ENCODE peak calls at places on chromosome 16, in eight cellular contexts. Y is M059J, Z is HTR-8/SVneo, R is lower leg skin, W is thoracic aorta, D is nucleus accumbens, A is body of pancreas, F is cardiac muscle cell. J is an unnamed sample.

GRCh38 chr16:16080465-16081065 is 131.1 kb downstream of the ABCC1 start:
- DNase-seq in R (no peak), Y (no peak), D (no peak), A (no peak), Z (no peak), F (no peak), W (no peak), J (no peak)

GRCh38 chr16:53291757-53292392 is 142.4 kb upstream of the RBL2 start:
- DNase-seq in Y (peak), Z (no peak), R (no peak), F (no peak), W (no peak), A (no peak), D (no peak), J (no peak)

GRCh38 chr16:84720180-84720579 is 20.4 kb downstream of the USP10 start:
- DNase-seq in R (no peak), Z (no peak), W (no peak), Y (no peak), F (no peak), D (no peak), A (no peak), J (no peak)

GRCh38 chr16:1743376-1744337 is 27.7 kb downstream of the NME3 start:
- DNase-seq in A (no peak), W (no peak), Y (no peak), Z (no peak), F (no peak), R (no peak), D (no peak), J (no peak)

GRCh38 chr16:73172621-73173312 is 124.8 kb upstream of the ZFHX3 start:
- DNase-seq in Z (peak), W (no peak), F (peak), R (peak), A (peak), Y (peak), D (no peak), J (peak)

GRCh38 chr16:28878083-28878926 is at the start of gene ATP2A1:
- DNase-seq in D (no peak), A (no peak), Z (no peak), R (no peak), Y (no peak), W (no peak), F (no peak), J (no peak)

GRCh38 chr16:83134638-83135037 is 507.9 kb downstream of the CDH13 start:
- DNase-seq in R (no peak), Z (no peak), F (no peak), W (no peak), A (no peak), D (no peak), Y (no peak), J (no peak)

GRCh38 chr16:71383054-71383773 is 24.7 kb downstream of the CALB2 start:
- DNase-seq in Y (peak), F (peak), Z (no peak), D (no peak), A (no peak), W (no peak), R (no peak), J (no peak)

GRCh38 chr16:4537376-4538066 is 1.1 kb downstream of the CDIP1 start:
- DNase-seq in Y (peak), A (peak), Z (no peak), D (peak), W (no peak), F (no peak), R (peak), J (no peak)

GRCh38 chr16:2692251-2692947 is 10.1 kb downstream of the KCTD5 start:
- DNase-seq in Y (no peak), W (no peak), Z (no peak), A (no peak), D (peak), R (no peak), F (no peak), J (no peak)

J was measured in transverse colon.